ENCODE peak calls at places on chromosomes 4 and X, in six cellular contexts. B is HL-60, Y is K562, T is A549, G is HepG2, Q is GM12878. P is an unnamed sample.

GRCh38 chrX:107716045-107716684 is 59.4 kb downstream of the TSC22D3 start:
- DNase-seq in B (no peak), Y (no peak), T (peak; percentile 30), G (no peak), Q (no peak), P (peak; percentile 75)

GRCh38 chr4:27716693-27717505 is 856.3 kb downstream of the STIM2 start:
- DNase-seq in B (no peak), Y (no peak), T (no peak), G (no peak), Q (no peak), P (peak; percentile 20)

GRCh38 chr4:67531349-67531748 is 14.0 kb downstream of the CENPC start:
- DNase-seq in B (no peak), Y (no peak), T (no peak), G (no peak), Q (no peak), P (no peak)

GRCh38 chrX:69153060-69153730 is 12.1 kb downstream of the PJA1 start:
- DNase-seq in B (no peak), Y (no peak), T (no peak), G (peak; percentile 34), Q (no peak), P (peak; percentile 82)

GRCh38 chrX:84441143-84441542 is 61.1 kb downstream of the HDX start:
- DNase-seq in B (no peak), Y (no peak), T (no peak), G (no peak), Q (no peak), P (no peak)

GRCh38 chr4:126977306-126977705 is 655.5 kb upstream of the INTU start:
- DNase-seq in B (no peak), Y (peak; percentile 52), T (no peak), G (no peak), Q (no peak), P (peak; percentile 30)

GRCh38 chrX:153633048-153633447 is 14.0 kb upstream of the DUSP9 start:
- DNase-seq in B (no peak), Y (no peak), T (no peak), G (no peak), Q (no peak), P (no peak)

GRCh38 chrX:73847991-73848390 is 285.0 kb downstream of the CHIC1 start:
- DNase-seq in B (no peak), Y (no peak), T (no peak), G (no peak), Q (no peak), P (no peak)

GRCh38 chr4:158051401-158052235 is 121.2 kb downstream of the GASK1B start:
- DNase-seq in B (no peak), Y (no peak), T (no peak), G (no peak), Q (no peak), P (no peak)

GRCh38 chr4:177008071-177008835 is 215.5 kb upstream of the VEGFC start:
- DNase-seq in B (no peak), Y (no peak), T (no peak), G (no peak), Q (no peak), P (no peak)

GRCh38 chr4:110516106-110516922 is 40.4 kb downstream of the ENPEP start:
- DNase-seq in B (no peak), Y (peak; percentile 67), T (peak; percentile 49), G (peak; percentile 68), Q (peak; percentile 30), P (peak; percentile 92)

GRCh38 chr4:97262769-97263168 is 880.5 kb downstream of the STPG2 start:
- DNase-seq in B (no peak), Y (no peak), T (no peak), G (no peak), Q (no peak), P (no peak)

GRCh38 chrX:131783555-131784338 is 239.4 kb upstream of the STK26 start:
- DNase-seq in B (no peak), Y (no peak), T (no peak), G (no peak), Q (peak; percentile 90), P (no peak)

GRCh38 chr4:148539387-148539786 is 97.2 kb upstream of the NR3C2 start:
- DNase-seq in B (no peak), Y (no peak), T (no peak), G (no peak), Q (no peak), P (peak; percentile 11)

GRCh38 chr4:78149737-78150136 is 92.6 kb downstream of the FRAS1 start:
- DNase-seq in B (no peak), Y (no peak), T (no peak), G (no peak), Q (no peak), P (peak; percentile 38)

GRCh38 chr4:23788460-23788859 is 101.4 kb downstream of the PPARGC1A start:
- DNase-seq in B (no peak), Y (no peak), T (no peak), G (peak; percentile 47), Q (no peak), P (no peak)

GRCh38 chrX:140298946-140299345 is 205.9 kb downstream of the SOX3 start:
- DNase-seq in B (no peak), Y (no peak), T (no peak), G (no peak), Q (no peak), P (no peak)

GRCh38 chr4:157075811-157076577 is at the start of gene GLRB:
- DNase-seq in B (no peak), Y (no peak), T (peak; percentile 18), G (no peak), Q (no peak), P (peak; percentile 54)

GRCh38 chr4:181008164-181008563 is 1235.0 kb upstream of the TENM3 start:
- DNase-seq in B (no peak), Y (no peak), T (no peak), G (peak; percentile 12), Q (no peak), P (no peak)

GRCh38 chr4:1469596-1470392 is 63.6 kb upstream of the NKX1-1 start:
- DNase-seq in B (no peak), Y (no peak), T (no peak), G (no peak), Q (no peak), P (no peak)

GRCh38 chr4:56909083-56909981 is 1.6 kb downstream of the REST start:
- DNase-seq in B (no peak), Y (peak; percentile 54), T (peak; percentile 25), G (peak; percentile 28), Q (no peak), P (peak; percentile 81)

GRCh38 chr4:117477925-117478324 is 392.5 kb upstream of the TRAM1L1 start:
- DNase-seq in B (no peak), Y (no peak), T (no peak), G (no peak), Q (no peak), P (no peak)

DNA sequence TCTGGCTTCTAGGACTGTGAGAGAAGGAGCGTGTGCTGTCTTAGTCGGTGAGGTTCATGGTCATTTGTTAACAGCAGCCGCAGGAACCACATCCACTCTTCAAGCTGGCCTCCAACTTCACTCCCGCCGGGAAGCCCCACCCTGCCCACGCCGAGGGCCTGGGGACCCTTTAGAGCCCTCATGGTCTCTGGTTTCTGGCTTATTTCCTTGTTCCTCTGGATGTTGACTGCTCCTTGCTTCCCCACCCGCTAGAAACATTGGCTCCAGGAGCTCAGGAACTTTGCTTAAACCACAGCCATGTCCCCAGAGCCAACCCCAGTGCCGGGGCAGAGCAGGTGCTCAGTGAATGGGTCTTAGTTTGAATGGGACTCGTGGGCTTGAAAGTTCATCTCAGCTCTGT is 40.8 kb downstream of the HTRA3 start:
- DNase-seq in B (no peak), Y (no peak), T (no peak), G (no peak), Q (no peak), P (no peak)
- TF ChIP-seq REST in B (no peak), Y (no peak), T (no peak), G (no peak), Q (no peak), P (no peak)

DNA sequence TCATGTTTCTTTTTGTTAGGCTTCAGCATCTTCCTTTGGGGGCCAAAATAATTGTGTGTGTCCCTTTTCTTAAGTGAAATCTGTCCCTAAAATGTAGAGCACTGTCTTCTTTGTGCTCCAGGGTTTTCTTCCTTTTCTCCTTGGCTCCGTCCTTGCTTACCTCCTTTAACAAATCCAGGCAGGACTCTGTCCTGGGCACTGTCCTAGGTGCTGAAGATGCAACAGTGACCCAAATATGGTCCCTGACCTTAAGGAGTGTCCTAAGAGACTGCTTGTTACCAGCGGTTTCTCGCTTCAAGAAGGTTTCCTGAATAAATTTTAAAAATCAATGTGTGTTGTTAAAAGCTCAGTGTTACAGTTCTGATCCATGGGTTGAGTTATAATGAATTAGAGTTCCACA is 471.8 kb downstream of the KCNIP4 start:
- DNase-seq in B (no peak), Y (no peak), T (no peak), G (peak; percentile 2), Q (no peak), P (peak; percentile 85)
- TF ChIP-seq REST in B (peak; percentile 91), Y (no peak), T (peak; percentile 47), G (peak; percentile 59), Q (peak; percentile 76), P (peak; percentile 92)

GRCh38 chr4:55116450-55116849 is 8.9 kb downstream of the KDR start:
- DNase-seq in B (no peak), Y (no peak), T (no peak), G (no peak), Q (no peak), P (no peak)
- TF ChIP-seq REST in B (no peak), Y (no peak), T (no peak), G (no peak), Q (no peak), P (no peak)

GRCh38 chrX:68147848-68148247 is 285.4 kb downstream of the OPHN1 start:
- DNase-seq in B (no peak), Y (no peak), T (no peak), G (no peak), Q (no peak), P (no peak)
- TF ChIP-seq REST in B (no peak), Y (no peak), T (no peak), G (no peak), Q (no peak), P (no peak)

DNA sequence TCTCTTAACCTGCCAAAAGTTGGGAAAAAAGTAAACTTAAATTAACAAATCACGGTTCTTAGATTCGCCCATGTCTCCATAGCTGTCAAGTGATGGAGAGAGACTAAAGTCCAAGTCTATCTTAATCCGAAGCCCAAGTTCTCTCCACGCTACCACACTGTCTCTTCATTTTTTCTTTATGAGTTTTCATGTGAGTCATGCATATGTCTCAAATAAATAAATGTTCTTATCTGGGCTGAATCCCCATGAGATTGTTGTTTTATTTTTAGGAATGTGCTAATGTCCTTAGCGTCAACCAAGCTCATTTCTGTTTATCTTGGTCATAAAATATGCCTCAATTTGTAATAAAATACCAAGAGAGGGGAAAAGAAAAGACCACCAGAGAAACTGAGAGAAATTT is 169.3 kb downstream of the RCHY1 start:
- DNase-seq in B (no peak), Y (no peak), T (no peak), G (no peak), Q (no peak), P (no peak)
- TF ChIP-seq REST in B (no peak), Y (no peak), T (no peak), G (no peak), Q (no peak), P (no peak)

P was measured in GM23338.